ENCODE peak calls at places on chromosomes 3 and 15, in ten cellular contexts. Q is sigmoid colon, B is spleen, D is breast epithelium, O is tibial nerve, R is heart left ventricle, C is adrenal gland, L is transverse colon, M is stomach, T is uterus. N is an unnamed sample. For H3K36me3, the result is how much of the 10 kb centered on the place peaks cover.

GRCh38 chr3:155870133-155870944 is at the start of gene GMPS:
- DNase-seq in M (peak), Q (peak), C (peak), B (peak), T (peak), O (peak), L (peak), R (peak), D (peak), N (peak)

GRCh38 chr3:189144645-189145044 is 27.1 kb upstream of the TPRG1 start:
- DNase-seq in Q (no peak), C (no peak), M (no peak), O (peak), R (no peak), B (no peak), T (no peak), D (peak), L (no peak), N (no peak)

GRCh38 chr15:43376017-43376705 is 5.3 kb downstream of the TUBGCP4 start:
- DNase-seq in T (no peak), B (no peak), C (peak), M (no peak), R (no peak), O (no peak), D (no peak), L (peak), Q (no peak), N (no peak)

GRCh38 chr3:43296565-43296964 is 10.2 kb downstream of the SNRK start:
- DNase-seq in T (no peak), D (no peak), R (peak), L (peak), M (no peak), O (no peak), Q (no peak), B (peak), C (no peak), N (no peak)

GRCh38 chr3:175651716-175652115 is 792.6 kb downstream of the NAALADL2 start:
- DNase-seq in B (no peak), Q (no peak), R (no peak), T (no peak), L (no peak), D (no peak), M (no peak), O (no peak), C (no peak), N (no peak)

GRCh38 chr15:74203914-74204431 is 1.4 kb upstream of the STRA6 start:
- DNase-seq in R (no peak), B (no peak), D (peak), L (no peak), C (peak), T (peak), O (peak), Q (no peak), M (no peak), N (no peak)

GRCh38 chr3:140093742-140094141 is 158.8 kb downstream of the CLSTN2 start:
- DNase-seq in C (peak), D (no peak), M (peak), Q (peak), O (peak), T (peak), B (no peak), R (peak), L (peak), N (no peak)

GRCh38 chr3:187318819-187319616 is 27.5 kb upstream of the MASP1 start:
- DNase-seq in D (peak), M (peak), B (no peak), L (peak), R (peak), O (peak), Q (no peak), C (peak), T (peak), N (no peak)

GRCh38 chr3:57080171-57080570 is 19.7 kb downstream of the SPATA12 start:
- DNase-seq in O (no peak), R (no peak), T (no peak), Q (no peak), C (no peak), B (no peak), L (no peak), D (no peak), M (no peak), N (no peak)

GRCh38 chr3:101070260-101071121 is 77.3 kb upstream of the ABI3BP start:
- DNase-seq in M (peak), D (no peak), C (peak), Q (peak), R (peak), T (no peak), B (peak), L (peak), O (peak), N (peak)

GRCh38 chr15:81101894-81102815 is 31.9 kb upstream of the CFAP161 start:
- DNase-seq in Q (no peak), M (no peak), L (no peak), C (no peak), D (no peak), T (no peak), O (no peak), B (no peak), R (no peak), N (no peak)

GRCh38 chr15:57405133-57405532 is 28.8 kb downstream of the CGNL1 start:
- DNase-seq in M (no peak), C (no peak), B (no peak), L (no peak), O (no peak), R (no peak), T (no peak), Q (no peak), D (no peak), N (no peak)

GRCh38 chr3:189355481-189356201 is 183.9 kb downstream of the TPRG1 start:
- DNase-seq in R (no peak), O (no peak), Q (no peak), M (no peak), D (no peak), T (no peak), C (no peak), B (no peak), L (peak), N (no peak)

GRCh38 chr15:31977138-31977537 is 53.2 kb upstream of the CHRNA7 start:
- DNase-seq in M (no peak), Q (no peak), B (no peak), D (no peak), O (no peak), R (no peak), T (no peak), L (no peak), C (no peak), N (no peak)

GRCh38 chr15:93052090-93052892 is 36.7 kb downstream of the RGMA start:
- DNase-seq in T (no peak), D (no peak), B (no peak), C (no peak), M (no peak), L (no peak), O (no peak), R (no peak), Q (no peak), N (peak)

GRCh38 chr3:61894988-61895935 is 333.9 kb downstream of the PTPRG start:
- DNase-seq in C (peak), Q (peak), O (peak), R (peak), D (peak), B (no peak), T (peak), L (peak), M (peak), N (no peak)

GRCh38 chr15:57156210-57156887 is 220.0 kb upstream of the CGNL1 start:
- DNase-seq in T (no peak), L (no peak), B (no peak), M (no peak), D (peak), Q (no peak), C (peak), R (no peak), O (no peak), N (peak)

GRCh38 chr15:74837482-74837881 is 5.5 kb downstream of the ULK3 start:
- DNase-seq in T (no peak), Q (no peak), D (no peak), O (no peak), B (no peak), R (no peak), C (no peak), M (no peak), L (no peak), N (no peak)

GRCh38 chr3:76638006-76638405 is 401.9 kb upstream of the ROBO2 start:
- DNase-seq in O (no peak), M (no peak), T (no peak), Q (no peak), D (no peak), L (no peak), C (no peak), R (no peak), B (no peak), N (no peak)

GRCh38 chr3:176120507-176120906 is 1076.8 kb downstream of the TBL1XR1 start:
- DNase-seq in D (no peak), L (no peak), Q (no peak), O (no peak), R (no peak), M (no peak), T (no peak), C (no peak), B (no peak), N (no peak)

GRCh38 chr3:34260266-34260990 is 462.0 kb downstream of the PDCD6IP start:
- DNase-seq in Q (no peak), M (peak), T (peak), B (no peak), C (peak), D (no peak), L (peak), O (peak), R (peak), N (peak)

GRCh38 chr3:141489184-141489583 is 2.4 kb downstream of the RASA2 start:
- DNase-seq in D (no peak), Q (no peak), O (no peak), T (no peak), M (no peak), C (no peak), B (no peak), L (no peak), R (no peak), N (no peak)

GRCh38 chr3:116259984-116260383 is 185.3 kb downstream of the LSAMP start:
- DNase-seq in R (no peak), B (no peak), O (no peak), M (no peak), C (no peak), D (no peak), T (no peak), L (no peak), Q (no peak), N (no peak)

GRCh38 chr3:39186692-39187151 is 5.7 kb downstream of the XIRP1 start:
- DNase-seq in C (no peak), L (no peak), Q (no peak), O (no peak), B (no peak), M (no peak), T (no peak), D (no peak), R (no peak), N (no peak)

GRCh38 chr3:88610820-88611219 is 461.1 kb downstream of the C3orf38 start:
- DNase-seq in O (no peak), R (no peak), T (no peak), C (no peak), B (no peak), D (no peak), L (no peak), M (no peak), Q (no peak), N (no peak)

GRCh38 chr3:100072328-100073048 is 41.8 kb downstream of the FILIP1L start:
- DNase-seq in T (no peak), R (no peak), B (no peak), C (no peak), D (no peak), M (no peak), L (no peak), O (no peak), Q (no peak), N (no peak)

DNA sequence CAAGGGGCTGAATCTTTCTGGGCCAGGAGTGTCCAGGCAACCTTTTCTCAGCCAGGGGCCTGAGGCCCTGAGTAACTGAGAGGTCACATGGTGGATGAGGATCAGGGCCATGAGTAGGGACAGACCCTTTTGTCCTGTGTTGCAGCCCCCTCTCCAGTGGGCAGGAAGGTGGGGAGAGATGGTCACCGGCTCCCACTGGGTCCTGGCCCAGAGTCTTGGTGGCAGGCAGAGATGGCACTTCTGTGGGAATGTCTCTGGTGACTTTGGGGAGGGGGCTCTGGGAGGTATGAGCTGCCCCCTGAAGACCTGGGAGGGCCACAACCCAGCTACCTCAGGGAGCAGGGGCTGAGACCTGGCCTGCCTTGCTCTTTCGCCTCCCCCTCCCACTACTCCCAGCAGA is 6.8 kb downstream of the ESYT3 start:
- DNase-seq in Q (no peak), B (no peak), R (no peak), L (no peak), M (no peak), O (no peak), D (no peak), T (no peak), C (no peak), N (no peak)
- H3K36me3 ChIP-seq in Q (under half), B (under half), R (under half), L (under half), M (under half), O (under half), D (under half), T (under half), C (under half), N (under half)

GRCh38 chr15:52745326-52746161 is 44.6 kb downstream of the ONECUT1 start:
- DNase-seq in L (no peak), B (no peak), D (no peak), Q (no peak), R (no peak), C (no peak), O (no peak), M (no peak), T (no peak), N (no peak)
- TF ChIP-seq POLR2A in L (no peak), B (no peak), D (no peak), Q (no peak), R (no peak), C (no peak), O (no peak), M (no peak), T (no peak), N (no peak)

DNA sequence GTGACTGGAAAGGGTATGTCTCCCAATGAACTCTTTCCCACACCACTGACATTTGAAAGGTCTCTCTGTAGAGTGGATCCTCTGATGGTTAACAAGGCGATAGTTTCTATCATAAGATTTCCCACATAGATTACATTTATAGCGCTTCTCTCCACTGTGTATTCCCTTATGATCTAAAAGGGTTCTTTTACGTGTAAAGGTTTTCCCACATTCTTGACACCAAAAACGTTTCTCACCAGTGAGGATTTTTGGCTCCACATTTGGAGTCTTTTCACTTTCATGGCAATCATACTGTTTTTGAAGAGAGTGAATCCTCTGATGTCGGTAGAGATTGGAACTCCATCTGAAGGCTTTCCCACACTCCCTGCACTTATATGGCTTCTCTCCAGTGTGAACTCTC is 30.5 kb downstream of the ZNF445 start:
- DNase-seq in M (no peak), T (no peak), Q (no peak), C (no peak), B (no peak), L (no peak), D (no peak), O (no peak), R (no peak), N (no peak)
- H3K36me3 ChIP-seq in M (half or more), T (under half), Q (under half), C (under half), B (half or more), L (under half), D (under half), O (under half), R (half or more), N (under half)

GRCh38 chr3:125220681-125221429 is 8.3 kb upstream of the SLC12A8 start:
- DNase-seq in R (no peak), B (no peak), Q (no peak), O (no peak), L (no peak), D (no peak), C (no peak), T (no peak), M (no peak), N (no peak)
- TF ChIP-seq POLR2A in R (no peak), B (no peak), Q (no peak), O (no peak), L (no peak), D (no peak), C (no peak), T (no peak), M (no peak), N (no peak)

GRCh38 chr3:183073839-183074615 is 25.3 kb downstream of the MCCC1 start:
- DNase-seq in B (no peak), D (no peak), O (no peak), L (no peak), Q (no peak), C (no peak), T (no peak), M (no peak), R (no peak), N (no peak)
- H3K36me3 ChIP-seq in B (under half), D (under half), O (under half), L (under half), Q (under half), C (under half), T (under half), M (half or more), R (under half), N (under half)

DNA sequence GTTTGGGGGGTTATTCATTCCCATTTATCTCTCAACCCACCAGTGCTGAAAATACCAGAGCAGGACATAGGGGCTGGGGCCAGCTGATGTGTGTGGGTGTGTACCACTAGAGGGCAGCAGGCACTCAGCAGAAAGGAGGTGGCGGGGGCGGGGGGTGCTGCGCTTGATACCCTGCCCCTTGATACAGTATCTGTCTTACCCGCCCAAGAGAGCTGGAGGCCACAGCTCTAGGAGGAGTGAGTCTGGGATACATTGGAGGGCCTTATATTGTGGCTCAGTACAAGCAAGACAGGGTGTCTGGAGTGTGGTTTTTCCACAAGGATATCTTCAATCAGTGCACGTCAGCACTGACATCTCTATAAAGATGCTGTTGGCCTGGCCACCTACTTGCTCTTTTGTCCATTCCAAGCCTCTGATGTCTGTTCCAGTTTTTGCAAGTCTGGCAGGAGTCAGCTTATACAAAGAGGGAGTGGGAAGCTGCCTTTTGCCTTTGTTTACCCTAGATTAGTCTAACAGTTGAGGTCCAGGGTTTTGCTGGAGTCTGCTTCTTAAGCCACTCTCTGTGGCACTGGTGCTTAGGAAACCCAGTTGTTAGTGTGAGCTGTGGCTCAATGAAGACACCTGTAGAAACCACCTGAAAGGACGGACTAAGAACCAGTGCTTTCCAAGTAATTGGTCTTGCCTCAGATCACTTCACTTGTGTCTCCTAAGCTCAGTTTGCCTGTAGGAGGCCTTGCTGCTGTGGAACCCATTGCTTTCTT is 1.5 kb upstream of the RBM15B start:
- DNase-seq in M (peak), B (peak), O (peak), T (no peak), Q (no peak), C (peak), D (no peak), R (no peak), L (peak), N (peak)
- TF ChIP-seq POLR2A in M (no peak), B (no peak), O (no peak), T (no peak), Q (no peak), C (no peak), D (no peak), R (no peak), L (no peak), N (no peak)

GRCh38 chr15:34896183-34896582 is 73.4 kb downstream of the AQR start:
- DNase-seq in T (no peak), M (no peak), O (no peak), B (no peak), L (no peak), C (no peak), D (no peak), R (no peak), Q (no peak), N (no peak)
- H3K36me3 ChIP-seq in T (under half), M (half or more), O (under half), B (half or more), L (under half), C (under half), D (under half), R (half or more), Q (under half), N (under half)

GRCh38 chr3:81622395-81622794 is 139.1 kb downstream of the GBE1 start:
- DNase-seq in Q (no peak), B (no peak), C (no peak), D (no peak), L (no peak), O (no peak), T (no peak), R (no peak), M (no peak), N (no peak)

GRCh38 chr3:81620813-81621212 is 140.6 kb downstream of the GBE1 start:
- DNase-seq in R (no peak), M (no peak), O (no peak), T (no peak), C (no peak), L (no peak), Q (no peak), D (no peak), B (no peak), N (no peak)

GRCh38 chr3:81621277-81621676 is 140.2 kb downstream of the GBE1 start:
- DNase-seq in L (no peak), O (no peak), D (no peak), T (no peak), B (no peak), Q (no peak), R (no peak), C (no peak), M (no peak), N (no peak)
- TF ChIP-seq POLR2A in L (no peak), O (no peak), D (no peak), T (no peak), B (no peak), Q (no peak), R (no peak), C (no peak), M (no peak), N (no peak)